ENCODE peak calls at places on chromosomes 6 and 20, in four cellular contexts. Y is brain microvascular endothelial cell, J is upper lobe of right lung, G is right cardiac atrium. D is an unnamed sample.

GRCh38 chr6:24126586-24127192 is 674 bp downstream of the NRSN1 start:
- DNase-seq in Y (peak), J (no peak), G (peak), D (peak)

GRCh38 chr6:156700440-156701057 is 76.6 kb upstream of the ARID1B start:
- DNase-seq in Y (no peak), J (no peak), G (no peak), D (peak)

GRCh38 chr6:128335963-128336362 is 184.4 kb downstream of the PTPRK start:
- DNase-seq in Y (no peak), J (no peak), G (no peak), D (no peak)

GRCh38 chr6:16736856-16737255 is 24.4 kb downstream of the ATXN1 start:
- DNase-seq in Y (no peak), J (no peak), G (no peak), D (no peak)

GRCh38 chr20:45823949-45824835 is 2.9 kb downstream of the TNNC2 start:
- DNase-seq in Y (no peak), J (no peak), G (peak), D (peak)

GRCh38 chr6:15518057-15518456 is 144.8 kb downstream of the DTNBP1 start:
- DNase-seq in Y (no peak), J (peak), G (no peak), D (no peak)

GRCh38 chr6:101534386-101534785 is 140.9 kb downstream of the GRIK2 start:
- DNase-seq in Y (peak), J (no peak), G (no peak), D (peak)

GRCh38 chr20:58145506-58146080 is 82.9 kb downstream of the ANKRD60 start:
- DNase-seq in Y (no peak), J (peak), G (no peak), D (no peak)

GRCh38 chr6:105253787-105254186 is 74.0 kb upstream of the POPDC3 start:
- DNase-seq in Y (no peak), J (no peak), G (no peak), D (no peak)

GRCh38 chr6:114638346-114638745 is 295.5 kb upstream of the HS3ST5 start:
- DNase-seq in Y (no peak), J (no peak), G (no peak), D (no peak)

GRCh38 chr20:6576721-6577120 is 190.8 kb upstream of the BMP2 start:
- DNase-seq in Y (peak), J (no peak), G (no peak), D (peak)

GRCh38 chr6:105057160-105057559 is 100.3 kb downstream of the LIN28B start:
- DNase-seq in Y (no peak), J (no peak), G (no peak), D (no peak)

GRCh38 chr6:161228911-161229591 is 44.8 kb downstream of the AGPAT4 start:
- DNase-seq in Y (peak), J (no peak), G (no peak), D (peak)

GRCh38 chr6:111406200-111406711 is 76.8 kb downstream of the REV3L start:
- DNase-seq in Y (no peak), J (no peak), G (no peak), D (no peak)

GRCh38 chr6:108174371-108175175 is 8.8 kb downstream of the NR2E1 start:
- DNase-seq in Y (peak), J (no peak), G (no peak), D (peak)

GRCh38 chr6:474454-475185 is 83.1 kb downstream of the IRF4 start:
- DNase-seq in Y (peak), J (no peak), G (no peak), D (no peak)

GRCh38 chr6:31730631-31731086 is 1.6 kb upstream of the DDAH2 start:
- DNase-seq in Y (no peak), J (no peak), G (no peak), D (no peak)

GRCh38 chr20:46311719-46312074 is 3.4 kb upstream of the CDH22 start:
- DNase-seq in Y (no peak), J (no peak), G (no peak), D (no peak)

GRCh38 chr6:26553264-26553738 is 15.1 kb downstream of the HMGN4 start:
- DNase-seq in Y (peak), J (peak), G (peak), D (no peak)

DNA sequence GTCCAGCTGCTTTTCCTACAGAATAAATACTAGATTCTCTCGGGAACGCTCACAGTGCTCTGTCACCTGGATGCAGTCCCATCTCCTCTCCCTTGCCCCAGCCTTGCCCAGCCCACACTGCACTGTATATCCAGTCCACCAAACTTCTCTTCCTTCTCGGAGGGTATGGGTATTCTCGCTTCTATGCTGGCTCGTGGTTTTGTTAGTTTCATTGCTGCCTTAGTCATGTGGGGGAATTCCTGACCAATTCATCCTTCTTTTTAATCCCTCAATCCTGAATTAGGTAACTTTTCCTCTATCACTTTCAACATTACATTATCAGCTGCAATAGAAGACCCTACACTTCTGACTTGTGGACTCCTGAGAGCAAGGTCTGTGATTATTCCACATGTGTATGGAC is 252.4 kb downstream of the GMDS start:
- DNase-seq in Y (peak), J (no peak), G (no peak), D (peak)
- H3K4me3 ChIP-seq in Y (no peak), J (no peak), G (no peak), D (no peak)

DNA sequence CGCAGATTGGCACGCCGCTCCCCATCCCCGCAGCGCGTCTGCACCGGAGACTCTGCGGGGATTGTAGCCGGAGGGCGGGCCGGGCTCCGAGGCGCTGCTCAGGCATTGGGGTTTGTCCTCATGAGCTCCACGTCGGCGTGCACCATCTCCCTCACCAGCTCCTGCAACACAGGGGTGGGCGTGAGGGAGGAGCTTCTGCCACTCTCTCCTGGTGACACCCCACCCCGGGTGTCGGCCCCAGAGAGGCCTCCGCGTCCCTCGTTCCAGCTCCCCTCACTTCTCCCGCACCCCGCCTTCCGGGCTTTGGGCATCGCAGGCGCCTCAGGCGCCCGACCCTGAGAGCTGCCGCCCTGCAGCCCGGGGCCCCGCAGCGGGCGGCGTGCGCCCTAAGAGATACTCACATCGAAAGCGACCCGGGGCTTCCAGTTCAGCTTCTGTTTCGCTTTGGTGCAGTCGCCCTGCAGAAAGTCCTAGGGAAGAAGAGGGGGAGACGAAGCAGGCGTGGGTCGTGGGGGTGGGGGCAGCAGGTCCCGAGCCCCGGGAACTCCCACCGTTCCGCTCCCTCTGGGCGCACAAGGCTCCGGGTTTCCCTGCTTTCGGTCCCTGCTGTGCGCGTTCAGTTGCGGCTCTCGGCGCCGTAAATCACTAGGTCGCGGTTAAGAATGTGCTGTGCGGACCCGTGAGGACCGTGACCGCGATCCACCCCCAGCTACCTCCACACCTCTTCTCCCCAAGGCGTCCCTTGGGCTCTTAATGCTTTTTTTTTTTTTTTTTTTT is 14.5 kb downstream of the FOXC1 start:
- DNase-seq in Y (no peak), J (no peak), G (peak), D (no peak)
- H3K4me3 ChIP-seq in Y (peak), J (peak), G (peak), D (peak)

DNA sequence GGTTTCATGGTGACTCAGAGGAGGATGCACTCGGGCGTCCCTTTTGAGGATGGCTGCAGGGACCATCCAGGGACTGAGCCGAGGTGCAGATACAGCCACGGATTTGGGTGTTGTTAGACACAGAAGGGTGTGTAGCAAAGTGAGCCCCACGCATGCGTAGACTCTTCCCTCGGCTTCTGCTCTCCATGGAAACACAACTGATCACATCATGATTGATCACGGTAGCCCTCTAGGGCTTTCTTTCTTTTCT is 606 bp upstream of the ULBP1 start:
- DNase-seq in Y (peak), J (no peak), G (peak), D (peak)
- H3K4me3 ChIP-seq in Y (peak), J (peak), G (peak), D (peak)

DNA sequence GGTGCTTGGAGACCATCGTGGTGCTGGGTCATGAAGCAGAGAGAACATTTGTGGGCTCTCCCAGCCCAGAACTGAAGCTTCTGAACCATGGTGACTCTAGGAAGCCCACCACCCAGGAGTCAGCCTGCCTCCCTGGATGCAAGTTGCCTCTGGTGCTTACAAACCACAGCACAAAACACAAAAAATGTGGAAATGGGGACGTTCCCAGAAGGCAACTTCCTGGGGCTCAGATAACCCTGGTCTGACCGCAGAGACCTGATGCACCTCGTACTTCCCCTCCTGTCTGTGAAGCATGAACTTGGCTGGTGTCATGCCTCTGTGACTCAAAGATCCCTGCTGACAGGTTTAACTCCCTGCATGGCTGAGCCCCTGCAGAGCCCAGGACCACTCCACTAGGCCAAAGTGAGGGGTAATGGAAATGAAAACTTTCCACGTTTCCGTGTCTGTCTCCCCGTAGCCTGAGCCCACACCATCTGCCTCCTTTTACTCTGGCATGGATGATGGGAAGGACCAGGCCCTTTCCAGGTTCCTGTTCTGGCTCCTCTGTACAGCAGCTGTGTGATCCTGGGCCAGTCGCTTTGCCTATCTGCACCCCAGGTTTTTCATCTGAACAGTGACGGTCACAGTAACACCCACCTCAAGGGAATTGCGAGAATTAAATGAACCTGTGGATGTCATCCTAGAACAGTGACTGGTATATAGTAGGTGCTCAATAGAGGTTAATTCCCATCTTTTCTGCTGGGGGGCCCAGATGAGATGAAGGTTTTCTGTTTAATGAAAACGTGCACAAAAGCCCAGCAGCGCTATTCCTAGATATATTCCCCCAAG is 57.7 kb downstream of the PPP1R16B start:
- DNase-seq in Y (no peak), J (no peak), G (no peak), D (no peak)
- H3K4me3 ChIP-seq in Y (no peak), J (no peak), G (no peak), D (no peak)

GRCh38 chr6:135144678-135145508 is 36.2 kb upstream of the MYB start:
- DNase-seq in Y (peak), J (no peak), G (no peak), D (peak)
- H3K4me3 ChIP-seq in Y (no peak), J (no peak), G (no peak), D (no peak)

GRCh38 chr20:19976595-19977372 is 40.4 kb upstream of the NAA20 start:
- DNase-seq in Y (peak), J (peak), G (peak), D (peak)
- H3K4me3 ChIP-seq in Y (peak), J (peak), G (peak), D (peak)

D was measured in astrocyte of the spinal cord.